ENCODE peak calls at places on chromosomes 16 and 17, in seven cellular contexts. One of them, this sample, is unnamed.

GRCh38 chr17:74778960-74779359 is 2.8 kb upstream of the NAT9 start:
- DNase-seq in stimulated activated CD4-positive, alpha-beta T cell treated with anti-CD3 and anti-CD28 coated beads, TNF-alpha, amount 100 ng/mL, for 48 hours: no peak
- DNase-seq in ACHN: no peak
- DNase-seq in pancreas: no peak
- DNase-seq in A172: peak; percentile 65
- DNase-seq in omental fat pad: no peak
- DNase-seq in GM03348: no peak
- DNase-seq in this sample: no peak

GRCh38 chr17:70648166-70648565 is 478.8 kb downstream of the KCNJ2 start:
- DNase-seq in ACHN: no peak
- DNase-seq in GM03348: no peak
- DNase-seq in pancreas: no peak
- DNase-seq in A172: no peak
- DNase-seq in omental fat pad: no peak
- DNase-seq in stimulated activated CD4-positive, alpha-beta T cell treated with anti-CD3 and anti-CD28 coated beads, TNF-alpha, amount 100 ng/mL, for 48 hours: no peak
- DNase-seq in this sample: no peak

GRCh38 chr17:49787932-49788442 is 494 bp upstream of the KAT7 start:
- DNase-seq in stimulated activated CD4-positive, alpha-beta T cell treated with anti-CD3 and anti-CD28 coated beads, TNF-alpha, amount 100 ng/mL, for 48 hours: no peak
- DNase-seq in ACHN: no peak
- DNase-seq in pancreas: no peak
- DNase-seq in A172: peak; percentile 11
- DNase-seq in GM03348: no peak
- DNase-seq in omental fat pad: no peak
- DNase-seq in this sample: no peak

GRCh38 chr17:79938696-79939435 is 96.8 kb downstream of the TBC1D16 start:
- DNase-seq in omental fat pad: no peak
- DNase-seq in A172: no peak
- DNase-seq in stimulated activated CD4-positive, alpha-beta T cell treated with anti-CD3 and anti-CD28 coated beads, TNF-alpha, amount 100 ng/mL, for 48 hours: no peak
- DNase-seq in GM03348: no peak
- DNase-seq in pancreas: no peak
- DNase-seq in ACHN: no peak
- DNase-seq in this sample: no peak

GRCh38 chr17:36545465-36546417 is 1.0 kb downstream of the GGNBP2 start:
- DNase-seq in A172: peak; percentile 95
- DNase-seq in omental fat pad: peak; percentile 75
- DNase-seq in stimulated activated CD4-positive, alpha-beta T cell treated with anti-CD3 and anti-CD28 coated beads, TNF-alpha, amount 100 ng/mL, for 48 hours: peak; percentile 98
- DNase-seq in ACHN: peak; percentile 99
- DNase-seq in GM03348: peak; percentile 99
- DNase-seq in pancreas: peak; percentile 98
- DNase-seq in this sample: peak; percentile 98

GRCh38 chr16:89431158-89431584 is 59.2 kb downstream of the ANKRD11 start:
- DNase-seq in ACHN: no peak
- DNase-seq in omental fat pad: no peak
- DNase-seq in A172: no peak
- DNase-seq in GM03348: peak; percentile 88
- DNase-seq in stimulated activated CD4-positive, alpha-beta T cell treated with anti-CD3 and anti-CD28 coated beads, TNF-alpha, amount 100 ng/mL, for 48 hours: no peak
- DNase-seq in pancreas: no peak
- DNase-seq in this sample: peak; percentile 95

GRCh38 chr16:30921748-30922419 is 1.5 kb upstream of the FBXL19 start:
- DNase-seq in A172: peak; percentile 60
- DNase-seq in stimulated activated CD4-positive, alpha-beta T cell treated with anti-CD3 and anti-CD28 coated beads, TNF-alpha, amount 100 ng/mL, for 48 hours: peak; percentile 74
- DNase-seq in GM03348: peak; percentile 87
- DNase-seq in omental fat pad: peak; percentile 87
- DNase-seq in ACHN: peak; percentile 92
- DNase-seq in pancreas: peak; percentile 89
- DNase-seq in this sample: peak; percentile 84

GRCh38 chr17:48642843-48643696 is 16.9 kb upstream of the HOXB9 start:
- DNase-seq in stimulated activated CD4-positive, alpha-beta T cell treated with anti-CD3 and anti-CD28 coated beads, TNF-alpha, amount 100 ng/mL, for 48 hours: no peak
- DNase-seq in ACHN: no peak
- DNase-seq in pancreas: no peak
- DNase-seq in GM03348: no peak
- DNase-seq in omental fat pad: no peak
- DNase-seq in A172: no peak
- DNase-seq in this sample: no peak

GRCh38 chr16:65372171-65372570 is 250.3 kb upstream of the CDH11 start:
- DNase-seq in GM03348: no peak
- DNase-seq in pancreas: no peak
- DNase-seq in ACHN: no peak
- DNase-seq in A172: no peak
- DNase-seq in omental fat pad: no peak
- DNase-seq in stimulated activated CD4-positive, alpha-beta T cell treated with anti-CD3 and anti-CD28 coated beads, TNF-alpha, amount 100 ng/mL, for 48 hours: no peak
- DNase-seq in this sample: no peak

GRCh38 chr16:47826070-47826469 is 329.7 kb downstream of the ABCC12 start:
- DNase-seq in ACHN: no peak
- DNase-seq in GM03348: no peak
- DNase-seq in stimulated activated CD4-positive, alpha-beta T cell treated with anti-CD3 and anti-CD28 coated beads, TNF-alpha, amount 100 ng/mL, for 48 hours: no peak
- DNase-seq in omental fat pad: no peak
- DNase-seq in pancreas: no peak
- DNase-seq in A172: no peak
- DNase-seq in this sample: no peak

GRCh38 chr16:84594725-84595038 is 23.2 kb downstream of the COTL1 start:
- DNase-seq in ACHN: no peak
- DNase-seq in A172: no peak
- DNase-seq in pancreas: no peak
- DNase-seq in stimulated activated CD4-positive, alpha-beta T cell treated with anti-CD3 and anti-CD28 coated beads, TNF-alpha, amount 100 ng/mL, for 48 hours: no peak
- DNase-seq in omental fat pad: no peak
- DNase-seq in GM03348: no peak
- DNase-seq in this sample: no peak

GRCh38 chr16:21973945-21974344 is 20.8 kb downstream of the UQCRC2 start:
- DNase-seq in ACHN: no peak
- DNase-seq in pancreas: no peak
- DNase-seq in stimulated activated CD4-positive, alpha-beta T cell treated with anti-CD3 and anti-CD28 coated beads, TNF-alpha, amount 100 ng/mL, for 48 hours: no peak
- DNase-seq in GM03348: no peak
- DNase-seq in omental fat pad: no peak
- DNase-seq in A172: no peak
- DNase-seq in this sample: no peak

GRCh38 chr16:84286568-84287220 is 8.0 kb upstream of the WFDC1 start:
- DNase-seq in stimulated activated CD4-positive, alpha-beta T cell treated with anti-CD3 and anti-CD28 coated beads, TNF-alpha, amount 100 ng/mL, for 48 hours: no peak
- DNase-seq in ACHN: peak; percentile 36
- DNase-seq in omental fat pad: no peak
- DNase-seq in A172: no peak
- DNase-seq in pancreas: no peak
- DNase-seq in GM03348: no peak
- DNase-seq in this sample: peak; percentile 52

GRCh38 chr17:47207143-47208067 is 1.7 kb upstream of the MYL4 start:
- DNase-seq in stimulated activated CD4-positive, alpha-beta T cell treated with anti-CD3 and anti-CD28 coated beads, TNF-alpha, amount 100 ng/mL, for 48 hours: no peak
- DNase-seq in omental fat pad: no peak
- DNase-seq in GM03348: no peak
- DNase-seq in pancreas: no peak
- DNase-seq in A172: no peak
- DNase-seq in ACHN: no peak
- DNase-seq in this sample: no peak

GRCh38 chr17:57641761-57642160 is 103.3 kb downstream of the CCDC182 start:
- DNase-seq in stimulated activated CD4-positive, alpha-beta T cell treated with anti-CD3 and anti-CD28 coated beads, TNF-alpha, amount 100 ng/mL, for 48 hours: no peak
- DNase-seq in A172: no peak
- DNase-seq in pancreas: no peak
- DNase-seq in omental fat pad: no peak
- DNase-seq in GM03348: no peak
- DNase-seq in ACHN: no peak
- DNase-seq in this sample: no peak

GRCh38 chr17:79132271-79133064 is 57.8 kb downstream of the ENGASE start:
- DNase-seq in A172: no peak
- DNase-seq in pancreas: no peak
- DNase-seq in ACHN: no peak
- DNase-seq in omental fat pad: no peak
- DNase-seq in GM03348: no peak
- DNase-seq in stimulated activated CD4-positive, alpha-beta T cell treated with anti-CD3 and anti-CD28 coated beads, TNF-alpha, amount 100 ng/mL, for 48 hours: no peak
- DNase-seq in this sample: no peak

GRCh38 chr17:33291248-33292183 is 1.6 kb downstream of the ASIC2 start:
- DNase-seq in stimulated activated CD4-positive, alpha-beta T cell treated with anti-CD3 and anti-CD28 coated beads, TNF-alpha, amount 100 ng/mL, for 48 hours: no peak
- DNase-seq in omental fat pad: no peak
- DNase-seq in ACHN: peak; percentile 60
- DNase-seq in A172: no peak
- DNase-seq in pancreas: no peak
- DNase-seq in GM03348: peak; percentile 27
- DNase-seq in this sample: peak; percentile 56

GRCh38 chr16:66554021-66554420 is 1.6 kb downstream of the CKLF start:
- DNase-seq in GM03348: no peak
- DNase-seq in ACHN: no peak
- DNase-seq in pancreas: no peak
- DNase-seq in A172: no peak
- DNase-seq in stimulated activated CD4-positive, alpha-beta T cell treated with anti-CD3 and anti-CD28 coated beads, TNF-alpha, amount 100 ng/mL, for 48 hours: no peak
- DNase-seq in omental fat pad: no peak
- DNase-seq in this sample: no peak

This sample was measured in AG20443.